ENCODE peak calls at places on chromosome 12, in seven cellular contexts. U, X, M, G, Y, I and D are unnamed samples.

GRCh38 chr12:62785941-62786559 is 148.9 kb downstream of the PPM1H start:
- DNase-seq in M (peak), X (peak), U (no peak), G (peak), I (no peak), Y (peak), D (no peak)

GRCh38 chr12:56631790-56632700 is 1.9 kb upstream of the BAZ2A start:
- DNase-seq in M (peak), X (no peak), Y (peak), U (peak), I (no peak), G (peak), D (peak)

GRCh38 chr12:57128519-57129247 is 400 bp downstream of the LRP1 start:
- DNase-seq in G (no peak), X (no peak), M (no peak), Y (no peak), I (no peak), U (peak), D (no peak)

GRCh38 chr12:53325539-53326061 is 4.2 kb upstream of the AAAS start:
- DNase-seq in U (peak), M (peak), I (peak), Y (no peak), G (no peak), X (no peak), D (peak)

GRCh38 chr12:23569388-23569787 is 380.1 kb downstream of the SOX5 start:
- DNase-seq in I (no peak), M (no peak), X (no peak), Y (no peak), U (no peak), G (no peak), D (no peak)

GRCh38 chr12:122035292-122035691 is 13.6 kb downstream of the BCL7A start:
- DNase-seq in Y (no peak), U (no peak), I (no peak), X (no peak), M (no peak), G (no peak), D (no peak)

GRCh38 chr12:78560633-78561032 is 303.9 kb upstream of the SYT1 start:
- DNase-seq in Y (no peak), M (no peak), I (no peak), U (no peak), G (no peak), X (no peak), D (no peak)

GRCh38 chr12:6333566-6333965 is 8.3 kb downstream of the TNFRSF1A start:
- DNase-seq in I (no peak), U (no peak), X (no peak), Y (peak), G (peak), M (no peak), D (no peak)

GRCh38 chr12:46354111-46354798 is 18.3 kb downstream of the SLC38A2 start:
- DNase-seq in U (no peak), G (no peak), M (no peak), I (no peak), X (no peak), Y (no peak), D (no peak)

GRCh38 chr12:85948340-85948739 is 74.2 kb downstream of the NTS start:
- DNase-seq in I (no peak), G (no peak), X (no peak), Y (no peak), U (no peak), M (no peak), D (no peak)